ENCODE peak calls at places on chromosomes 7 and 10, in ten cellular contexts. O is activated gamma-delta T cell treated with anti-CD3 and anti-CD28 coated beads, Interleukin-2, amount 50 U/mL, for 16 hours; A is T-helper 9 cell; I is activated CD8-positive, alpha-beta T cell treated with anti-CD3 and anti-CD28 coated beads, Interleukin-2, amount 10 ng/mL, durations not matched to agents 7 days and 5 days; R is hypothalamus; U is tibial artery; F is hepatocyte; G is tibial nerve; C is NCI-H2107; M is AG04450. J is an unnamed sample.

GRCh38 chr7:22441157-22441556 is 58.8 kb downstream of the STEAP1B start:
- DNase-seq in I (no peak), A (no peak), R (no peak), U (no peak), C (no peak), G (no peak), M (no peak), F (no peak), O (no peak), J (no peak)

GRCh38 chr7:134712196-134712595 is 65.5 kb downstream of the BPGM start:
- DNase-seq in C (no peak), F (no peak), G (no peak), M (no peak), O (no peak), I (no peak), A (no peak), U (no peak), R (no peak), J (no peak)

GRCh38 chr7:43296306-43296705 is 183.9 kb downstream of the HECW1 start:
- DNase-seq in F (no peak), U (no peak), A (no peak), I (no peak), C (no peak), G (no peak), M (peak; percentile 27), R (no peak), O (no peak), J (no peak)

GRCh38 chr7:127107601-127108007 is 145.1 kb downstream of the GRM8 start:
- DNase-seq in U (no peak), R (no peak), F (peak; percentile 87), M (peak; percentile 1), A (peak; percentile 10), I (peak; percentile 68), O (no peak), C (no peak), G (peak; percentile 43), J (peak; percentile 62)

GRCh38 chr10:21527634-21528451 is 2.4 kb upstream of the SKIDA1 start:
- DNase-seq in G (no peak), C (no peak), R (no peak), A (no peak), I (no peak), U (no peak), M (no peak), F (no peak), O (no peak), J (no peak)

GRCh38 chr7:113085781-113086390 is 741 bp downstream of the GPR85 start:
- DNase-seq in O (no peak), U (no peak), G (no peak), C (no peak), F (no peak), I (no peak), M (no peak), R (no peak), A (no peak), J (no peak)

GRCh38 chr10:77925795-77926565 is 575 bp downstream of the DLG5 start:
- DNase-seq in M (no peak), U (peak; percentile 41), G (peak; percentile 8), O (no peak), C (no peak), R (peak; percentile 34), F (peak; percentile 75), I (peak; percentile 35), A (no peak), J (peak; percentile 69)

GRCh38 chr7:74093671-74094223 is 10.1 kb downstream of the LIMK1 start:
- DNase-seq in M (no peak), I (no peak), A (no peak), U (no peak), F (no peak), G (no peak), O (no peak), C (no peak), R (no peak), J (no peak)